ENCODE peak calls at places on chromosomes 4 and X, in five cellular contexts. C, T, J, S and X are unnamed samples.

GRCh38 chr4:1637580-1638271 is 46.4 kb downstream of the FAM53A start:
- DNase-seq in T (no peak), J (no peak), S (no peak), C (no peak), X (no peak)

GRCh38 chrX:16892504-16893362 is 22.6 kb upstream of the RBBP7 start:
- DNase-seq in T (no peak), J (peak; percentile 87), C (peak; percentile 82), S (no peak), X (peak; percentile 76)

GRCh38 chrX:123924181-123924580 is 37.3 kb upstream of the STAG2 start:
- DNase-seq in C (no peak), T (no peak), S (no peak), J (no peak), X (no peak)

GRCh38 chr4:122152699-122153328 is 683 bp downstream of the BLTP1 start:
- DNase-seq in S (peak; percentile 79), T (no peak), J (peak; percentile 54), C (peak; percentile 25), X (peak; percentile 36)

GRCh38 chrX:103530540-103530939 is 11.3 kb upstream of the RAB40A start:
- DNase-seq in J (no peak), T (no peak), C (peak; percentile 6), S (no peak), X (no peak)

GRCh38 chrX:19579485-19579884 is 64.2 kb upstream of the MAP3K15 start:
- DNase-seq in C (peak; percentile 75), T (no peak), J (no peak), S (no peak), X (no peak)

GRCh38 chr4:18105023-18106011 is 83.8 kb upstream of the LCORL start:
- DNase-seq in C (no peak), J (peak; percentile 41), T (no peak), S (no peak), X (no peak)

GRCh38 chr4:74632634-74633033 is 161.7 kb downstream of the BTC start:
- DNase-seq in C (peak; percentile 88), T (peak; percentile 63), S (no peak), J (peak; percentile 81), X (no peak)

GRCh38 chr4:86916392-86916791 is 18.4 kb upstream of the AFF1 start:
- DNase-seq in J (no peak), S (no peak), C (no peak), T (no peak), X (no peak)

GRCh38 chrX:41090568-41091238 is 5.5 kb downstream of the USP9X start:
- DNase-seq in C (peak; percentile 35), S (no peak), T (no peak), J (no peak), X (no peak)
- H3K4me1 ChIP-seq in C (no peaks in the 10 kb centered on the region), S (peaks cover 8% of the 10 kb centered on the region), T (peaks cover 4% of the 10 kb centered on the region), J (no peaks in the 10 kb centered on the region), X (peaks cover 42% of the 10 kb centered on the region)

GRCh38 chrX:154710309-154710708 is 40.6 kb downstream of the GAB3 start:
- DNase-seq in J (no peak), C (no peak), S (no peak), T (no peak), X (no peak)
- TF ChIP-seq CTCF in J (no peak), C (no peak), S (no peak), T (no peak), X (no peak)

DNA sequence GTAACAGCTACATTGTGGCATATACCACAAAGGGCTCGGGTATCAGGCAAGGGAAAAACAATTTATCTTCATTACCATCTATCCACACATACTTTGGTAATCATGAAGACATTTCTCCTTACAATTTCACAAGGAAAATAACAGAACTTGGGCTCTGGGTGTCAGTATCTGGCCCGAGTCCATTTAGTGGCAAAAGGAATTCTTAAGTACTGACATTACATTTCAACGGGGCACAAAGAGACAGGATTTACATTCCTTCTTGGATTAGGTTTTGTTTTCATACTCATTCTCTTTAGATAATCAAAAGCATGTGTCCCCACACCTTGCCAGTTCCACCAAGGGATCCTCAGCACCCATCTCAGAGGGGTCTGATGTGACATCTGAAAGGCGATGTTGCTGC is 118.4 kb downstream of the PALLD start:
- DNase-seq in C (peak; percentile 57), J (no peak), T (no peak), S (no peak), X (no peak)
- H3K4me1 ChIP-seq in C (peaks cover 40% of the 10 kb centered on the region), J (no peaks in the 10 kb centered on the region), T (peaks cover 16% of the 10 kb centered on the region), S (no peaks in the 10 kb centered on the region), X (no peaks in the 10 kb centered on the region)

GRCh38 chrX:150766351-150767044 is 73.3 kb downstream of the MTMR1 start:
- DNase-seq in T (no peak), S (no peak), C (no peak), J (no peak), X (no peak)
- TF ChIP-seq CTCF in T (no peak), S (no peak), C (no peak), J (no peak), X (no peak)

GRCh38 chr4:185623444-185624247 is 88.3 kb upstream of the PDLIM3 start:
- DNase-seq in J (no peak), S (no peak), T (no peak), C (no peak), X (no peak)

GRCh38 chr4:185626798-185627197 is 91.5 kb upstream of the PDLIM3 start:
- DNase-seq in C (no peak), J (no peak), T (no peak), S (no peak), X (no peak)

GRCh38 chr4:185624248-185624568 is 88.9 kb upstream of the PDLIM3 start:
- DNase-seq in S (no peak), J (no peak), T (no peak), C (no peak), X (no peak)

DNA sequence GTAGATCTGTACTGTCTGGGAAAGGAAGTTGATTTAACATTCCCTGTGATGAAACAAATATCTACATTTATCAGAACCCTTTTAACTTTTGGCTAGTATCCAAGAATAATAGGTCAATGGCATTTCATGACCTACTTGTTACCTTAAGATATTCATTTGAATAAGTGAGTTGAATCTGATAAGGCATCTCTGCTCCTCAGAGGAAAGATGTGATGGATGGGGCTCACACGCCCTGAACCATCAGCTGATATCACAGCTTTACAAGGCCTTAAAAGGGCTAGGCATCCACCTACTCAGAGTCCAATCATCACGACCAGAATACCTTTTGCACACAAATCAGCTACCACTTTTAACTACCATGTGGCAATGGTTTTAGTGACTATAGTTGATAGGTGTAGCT is 90.2 kb upstream of the PDLIM3 start:
- DNase-seq in T (no peak), J (no peak), C (no peak), S (no peak), X (no peak)
- H3K4me1 ChIP-seq in T (no peaks in the 10 kb centered on the region), J (no peaks in the 10 kb centered on the region), C (no peaks in the 10 kb centered on the region), S (no peaks in the 10 kb centered on the region), X (peaks cover 3% of the 10 kb centered on the region)

DNA sequence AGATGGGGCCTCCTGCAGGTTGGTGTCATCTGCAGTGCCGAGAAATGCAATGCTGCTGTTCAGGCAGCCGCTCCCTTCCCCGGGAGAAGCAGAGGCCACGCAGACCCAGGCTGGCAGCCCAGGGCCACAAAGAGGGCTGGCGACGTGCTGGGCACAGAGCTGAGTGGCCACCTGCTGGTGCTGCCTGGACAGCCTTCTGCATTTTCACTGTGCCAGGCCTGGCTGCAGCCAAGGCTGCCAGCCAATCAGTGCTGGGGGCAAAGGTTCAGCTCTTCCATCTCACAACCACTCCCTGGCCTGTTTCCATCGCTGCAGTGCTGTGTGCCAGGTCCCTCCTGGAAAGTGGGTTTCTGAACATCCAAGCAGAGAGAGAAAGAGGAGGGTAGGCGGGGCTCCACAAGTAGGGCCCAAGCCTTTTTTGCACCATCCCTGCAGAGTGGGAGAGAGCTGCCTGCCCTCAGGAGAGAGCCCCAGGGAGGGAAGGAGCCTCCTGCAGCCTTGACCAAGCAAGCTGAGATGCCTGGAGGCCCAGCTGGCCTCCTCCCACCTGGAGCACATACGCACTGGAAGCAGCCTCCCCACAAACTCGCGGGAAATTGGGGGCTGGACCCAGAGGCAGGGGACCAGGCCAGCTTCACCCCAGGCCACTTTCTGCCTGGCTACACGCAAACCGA is 20.1 kb downstream of the ADRA2C start:
- DNase-seq in T (no peak), C (no peak), J (peak; percentile 65), S (peak; percentile 53), X (peak; percentile 83)
- TF ChIP-seq CTCF in T (no peak), C (no peak), J (no peak), S (peak; percentile 46), X (peak; percentile 75)

DNA sequence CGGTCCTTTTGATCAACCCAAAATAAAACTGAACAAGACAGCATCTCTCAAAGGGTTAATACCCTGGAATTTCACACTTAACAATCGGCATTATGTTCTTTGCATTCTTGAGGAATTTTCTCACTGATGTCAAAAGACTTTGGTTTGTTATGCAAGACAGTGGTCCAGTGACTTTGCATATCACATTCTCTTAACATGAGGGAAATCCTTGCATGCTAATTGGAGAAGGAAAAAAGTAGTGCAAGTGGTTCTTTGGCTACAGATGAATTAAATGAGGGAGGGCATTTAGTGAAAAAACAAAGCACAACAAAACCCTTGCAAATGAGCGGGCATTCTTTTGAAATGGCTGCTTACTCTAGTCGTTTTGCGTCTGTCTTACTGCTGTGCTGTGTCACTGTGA is 105.1 kb upstream of the LIMCH1 start:
- DNase-seq in S (no peak), J (no peak), C (peak; percentile 8), T (no peak), X (no peak)
- H3K4me1 ChIP-seq in S (peaks cover 65% of the 10 kb centered on the region), J (no peaks in the 10 kb centered on the region), C (no peaks in the 10 kb centered on the region), T (no peaks in the 10 kb centered on the region), X (peaks cover 18% of the 10 kb centered on the region)

GRCh38 chr4:53013873-53014272 is 151.8 kb downstream of the RASL11B start:
- DNase-seq in S (no peak), C (no peak), T (no peak), J (no peak), X (no peak)

GRCh38 chr4:53016099-53016498 is 154.0 kb downstream of the RASL11B start:
- DNase-seq in T (no peak), C (no peak), S (no peak), J (no peak), X (no peak)

GRCh38 chr4:53014368-53014767 is 152.3 kb downstream of the RASL11B start:
- DNase-seq in J (no peak), T (no peak), S (no peak), C (no peak), X (peak; percentile 24)

GRCh38 chr4:53014881-53015280 is 152.8 kb downstream of the RASL11B start:
- DNase-seq in T (no peak), S (no peak), C (peak; percentile 66), J (no peak), X (no peak)

DNA sequence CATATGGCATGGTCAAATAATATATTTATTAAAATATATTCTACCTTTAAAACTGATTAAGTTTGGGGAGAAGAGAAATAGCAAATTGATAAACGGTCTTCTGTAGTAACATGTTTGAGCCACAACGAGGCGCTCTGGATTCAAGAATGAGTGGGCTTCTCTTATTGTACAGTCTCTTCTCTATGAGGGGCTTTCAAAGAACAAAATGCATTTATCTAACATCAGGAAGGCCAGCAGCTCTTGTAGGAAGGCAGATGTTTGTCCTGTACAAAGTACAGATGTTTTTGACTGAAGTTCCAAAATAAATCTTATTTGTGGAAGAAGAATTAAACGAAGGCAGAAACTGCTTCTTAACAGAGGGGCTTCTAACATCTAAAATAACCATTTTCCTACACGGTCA is 153.6 kb downstream of the RASL11B start:
- DNase-seq in S (no peak), T (no peak), C (peak; percentile 81), J (peak; percentile 29), X (peak; percentile 33)
- TF ChIP-seq CTCF in S (peak; percentile 43), T (peak; percentile 32), C (peak; percentile 81), J (peak; percentile 64), X (peak; percentile 50)

GRCh38 chr4:98613453-98614075 is 44.8 kb downstream of the TSPAN5 start:
- DNase-seq in S (no peak), J (no peak), C (no peak), T (no peak), X (no peak)
- H3K4me1 ChIP-seq in S (no peaks in the 10 kb centered on the region), J (no peaks in the 10 kb centered on the region), C (peaks cover 29% of the 10 kb centered on the region), T (no peaks in the 10 kb centered on the region), X (no peaks in the 10 kb centered on the region)

GRCh38 chr4:159256037-159256436 is 153.2 kb downstream of the RAPGEF2 start:
- DNase-seq in C (no peak), S (no peak), J (no peak), T (no peak), X (no peak)
- TF ChIP-seq CTCF in C (no peak), S (no peak), J (no peak), T (no peak), X (no peak)